ENCODE peak calls at places on chromosomes 13 and 19, in six cellular contexts. A, T, M, B, P and J are unnamed samples.
A peak's percentile ranks its signal among the peaks of the same experiment; 100 is the strongest.

GRCh38 chr19:46859637-46860124 is 1.1 kb upstream of the ARHGAP35 start:
- DNase-seq in B (peak; percentile 94), P (no peak), A (peak; percentile 86), T (no peak), M (no peak), J (peak; percentile 79)

GRCh38 chr13:78881746-78882145 is 222.8 kb upstream of the OBI1 start:
- DNase-seq in M (no peak), P (no peak), T (no peak), B (no peak), A (no peak), J (no peak)

GRCh38 chr19:23440207-23440606 is 44.9 kb upstream of the ZNF91 start:
- DNase-seq in P (no peak), B (no peak), M (no peak), T (no peak), A (no peak), J (no peak)

GRCh38 chr19:10291554-10292205 is 1.9 kb downstream of the ICAM5 start:
- DNase-seq in M (no peak), P (no peak), T (no peak), B (peak; percentile 59), A (no peak), J (no peak)

GRCh38 chr13:76643596-76643995 is 242.6 kb downstream of the KCTD12 start:
- DNase-seq in B (no peak), A (no peak), M (no peak), P (no peak), T (no peak), J (no peak)

GRCh38 chr19:35901854-35902661 is at the start of gene HCST:
- DNase-seq in M (no peak), A (peak; percentile 30), B (no peak), P (peak; percentile 60), T (no peak), J (no peak)

GRCh38 chr13:98494769-98495168 is 82.1 kb downstream of the STK24 start:
- DNase-seq in M (no peak), B (no peak), T (no peak), P (no peak), A (no peak), J (no peak)

GRCh38 chr13:25709088-25709487 is 337.3 kb downstream of the ATP8A2 start:
- DNase-seq in P (no peak), M (no peak), B (no peak), T (no peak), A (no peak), J (no peak)

GRCh38 chr19:18506101-18506534 is 15.8 kb downstream of the ELL start:
- DNase-seq in B (no peak), A (no peak), M (no peak), P (no peak), T (no peak), J (no peak)

GRCh38 chr13:102901056-102901455 is 55.2 kb downstream of the ERCC5 start:
- DNase-seq in P (no peak), T (no peak), B (no peak), M (no peak), A (no peak), J (no peak)

GRCh38 chr13:32585625-32586021 is 629 bp upstream of the PDS5B start:
- DNase-seq in B (no peak), T (no peak), P (no peak), A (no peak), M (peak; percentile 10), J (no peak)

GRCh38 chr19:36113895-36114762 is 546 bp downstream of the POLR2I start:
- DNase-seq in M (peak; percentile 9), T (no peak), P (no peak), B (no peak), A (no peak), J (no peak)

GRCh38 chr19:43432866-43433673 is 18.4 kb downstream of the TEX101 start:
- DNase-seq in B (peak; percentile 68), M (peak; percentile 69), A (peak; percentile 62), T (peak; percentile 73), P (peak; percentile 66), J (peak; percentile 75)

GRCh38 chr13:48333976-48334375 is 30.4 kb downstream of the RB1 start:
- DNase-seq in A (no peak), P (no peak), M (no peak), T (no peak), B (no peak), J (no peak)

GRCh38 chr13:24997367-24997967 is 98.5 kb upstream of the PABPC3 start:
- DNase-seq in A (no peak), B (no peak), P (peak; percentile 15), T (no peak), M (peak; percentile 21), J (no peak)

GRCh38 chr13:78606471-78607408 is 3.4 kb upstream of the POU4F1 start:
- DNase-seq in T (no peak), M (no peak), B (no peak), P (no peak), A (no peak), J (no peak)

GRCh38 chr13:51727634-51728274 is 76.2 kb downstream of the DHRS12 start:
- DNase-seq in P (no peak), M (no peak), A (no peak), T (no peak), B (no peak), J (no peak)

GRCh38 chr19:49475995-49476880 is 2.2 kb downstream of the FLT3LG start:
- DNase-seq in B (peak; percentile 74), P (peak; percentile 63), A (no peak), M (peak; percentile 88), T (peak; percentile 70), J (no peak)

GRCh38 chr19:11694533-11695439 is 44.0 kb downstream of the ZNF823 start:
- DNase-seq in B (peak; percentile 97), T (peak; percentile 79), M (peak; percentile 88), P (peak; percentile 67), A (peak; percentile 99), J (peak; percentile 95)

GRCh38 chr19:1672038-1672768 is 19.8 kb upstream of the TCF3 start:
- DNase-seq in T (peak; percentile 54), P (peak; percentile 26), B (no peak), A (no peak), M (peak; percentile 41), J (no peak)

GRCh38 chr13:100540621-100541020 is 48.0 kb downstream of the GGACT start:
- DNase-seq in B (peak; percentile 52), A (no peak), T (no peak), M (no peak), P (no peak), J (no peak)

GRCh38 chr19:378706-379105 is 30.2 kb downstream of the C2CD4C start:
- DNase-seq in A (peak; percentile 64), B (no peak), M (no peak), P (no peak), T (no peak), J (no peak)

GRCh38 chr13:30033681-30034447 is 183.4 kb upstream of the UBL3 start:
- DNase-seq in B (no peak), T (no peak), P (no peak), M (no peak), A (no peak), J (no peak)

GRCh38 chr19:39736088-39736487 is 1.7 kb downstream of the CLC start:
- DNase-seq in T (no peak), B (no peak), M (no peak), A (no peak), P (no peak), J (no peak)

GRCh38 chr13:79621449-79621848 is 140.5 kb downstream of the NDFIP2 start:
- DNase-seq in P (no peak), T (no peak), A (no peak), M (no peak), B (no peak), J (no peak)

GRCh38 chr13:98678741-98679140 is 73.7 kb downstream of the SLC15A1 start:
- DNase-seq in P (no peak), B (no peak), A (no peak), M (no peak), T (no peak), J (no peak)

GRCh38 chr13:40762849-40763248 is 8.1 kb downstream of the MRPS31 start:
- DNase-seq in A (no peak), P (no peak), B (no peak), M (no peak), T (no peak), J (no peak)

GRCh38 chr19:871446-872265 is 12.2 kb downstream of the CFD start:
- DNase-seq in P (peak; percentile 38), M (no peak), B (no peak), T (no peak), A (no peak), J (peak; percentile 60)

GRCh38 chr19:1068111-1069001 is 1.4 kb downstream of the ARHGAP45 start:
- DNase-seq in A (no peak), M (no peak), P (peak; percentile 82), T (peak; percentile 68), B (no peak), J (no peak)

GRCh38 chr19:15274477-15274876 is 42.2 kb upstream of the EPHX3 start:
- DNase-seq in P (no peak), A (no peak), B (no peak), T (no peak), M (no peak), J (no peak)

GRCh38 chr19:10812902-10813404 is 23.1 kb downstream of the TMED1 start:
- DNase-seq in B (peak; percentile 83), T (no peak), M (no peak), A (no peak), P (no peak), J (no peak)

GRCh38 chr13:78978381-78978998 is 319.5 kb upstream of the OBI1 start:
- DNase-seq in T (peak; percentile 9), B (no peak), M (peak; percentile 52), A (no peak), P (peak; percentile 31), J (peak; percentile 45)

GRCh38 chr13:110197041-110197440 is 109.9 kb downstream of the COL4A1 start:
- DNase-seq in B (no peak), P (no peak), T (no peak), A (no peak), M (no peak), J (no peak)

GRCh38 chr13:42350141-42350540 is 78.2 kb downstream of the AKAP11 start:
- DNase-seq in T (no peak), P (no peak), B (no peak), M (no peak), A (no peak), J (no peak)